ENCODE peak calls at places on chromosome 7, in seven cellular contexts. N is IMR-90, P is kidney epithelial cell, U is choroid plexus epithelial cell, H is glutamatergic neuron, J is fibroblast of the aortic adventitia, T is psoas muscle. M is an unnamed sample.

GRCh38 chr7:142349670-142350405 is 92.0 kb upstream of the PRSS58 start:
- DNase-seq in H (no peak), T (no peak), N (no peak), U (no peak), P (no peak), J (no peak), M (no peak)

GRCh38 chr7:155263522-155264197 is 34.0 kb upstream of the INSIG1 start:
- DNase-seq in H (no peak), T (no peak), J (no peak), N (no peak), U (no peak), P (no peak), M (no peak)

GRCh38 chr7:21507627-21508343 is 35.1 kb upstream of the DNAH11 start:
- DNase-seq in T (no peak), U (peak), H (peak), N (peak), J (peak), P (no peak), M (peak)

GRCh38 chr7:2299131-2299829 is 15.0 kb downstream of the SNX8 start:
- DNase-seq in P (no peak), H (no peak), J (peak), U (peak), N (peak), T (no peak), M (peak)

GRCh38 chr7:25815711-25816110 is 336.3 kb upstream of the NFE2L3 start:
- DNase-seq in T (no peak), U (no peak), N (no peak), P (no peak), H (no peak), J (no peak), M (no peak)

GRCh38 chr7:108000875-108001758 is 1.8 kb downstream of the LAMB1 start:
- DNase-seq in P (no peak), U (peak), H (peak), T (peak), J (peak), N (peak), M (peak)

GRCh38 chr7:130275826-130276291 is 9.2 kb downstream of the CPA2 start:
- DNase-seq in T (no peak), J (no peak), U (no peak), P (no peak), H (no peak), N (no peak), M (no peak)

GRCh38 chr7:69768986-69769595 is 170.8 kb downstream of the AUTS2 start:
- DNase-seq in P (no peak), J (peak), U (peak), H (no peak), N (no peak), T (no peak), M (no peak)

GRCh38 chr7:107678110-107678753 is 17.6 kb downstream of the SLC26A4 start:
- DNase-seq in U (no peak), H (no peak), P (no peak), N (no peak), J (no peak), T (no peak), M (no peak)

GRCh38 chr7:24113506-24113905 is 170.5 kb upstream of the NPY start:
- DNase-seq in T (no peak), H (no peak), U (no peak), P (no peak), N (no peak), J (no peak), M (no peak)

GRCh38 chr7:21886396-21886795 is 59.3 kb downstream of the CDCA7L start:
- DNase-seq in U (no peak), T (no peak), H (no peak), N (no peak), P (no peak), J (no peak), M (no peak)

GRCh38 chr7:129536323-129536722 is 34.0 kb downstream of the SMKR1 start:
- DNase-seq in J (no peak), P (no peak), H (no peak), T (no peak), U (no peak), N (no peak), M (no peak)

GRCh38 chr7:139542308-139543151 is 19.0 kb downstream of the CLEC2L start:
- DNase-seq in U (no peak), H (no peak), T (no peak), N (no peak), J (no peak), P (no peak), M (no peak)

GRCh38 chr7:2499719-2500430 is 19.7 kb upstream of the LFNG start:
- DNase-seq in U (no peak), J (no peak), N (no peak), H (no peak), T (no peak), P (no peak), M (no peak)

GRCh38 chr7:110852156-110852858 is 238.6 kb upstream of the LRRN3 start:
- DNase-seq in P (no peak), T (no peak), H (no peak), U (no peak), N (peak), J (peak), M (peak)
- TF ChIP-seq CTCF in P (no peak), T (no peak), H (no peak), U (no peak), N (no peak), J (no peak), M (no peak)

GRCh38 chr7:126698446-126698845 is 554.3 kb downstream of the GRM8 start:
- DNase-seq in T (no peak), N (no peak), H (no peak), P (peak), J (no peak), U (no peak), M (no peak)

GRCh38 chr7:126698909-126699308 is 553.8 kb downstream of the GRM8 start:
- DNase-seq in T (no peak), U (no peak), J (no peak), H (no peak), N (no peak), P (no peak), M (no peak)

GRCh38 chr7:126699707-126700106 is 553.0 kb downstream of the GRM8 start:
- DNase-seq in H (no peak), J (no peak), T (no peak), N (no peak), P (no peak), U (no peak), M (no peak)

GRCh38 chr7:126696639-126697038 is 556.1 kb downstream of the GRM8 start:
- DNase-seq in T (no peak), H (no peak), P (no peak), U (no peak), J (no peak), N (no peak), M (no peak)

DNA sequence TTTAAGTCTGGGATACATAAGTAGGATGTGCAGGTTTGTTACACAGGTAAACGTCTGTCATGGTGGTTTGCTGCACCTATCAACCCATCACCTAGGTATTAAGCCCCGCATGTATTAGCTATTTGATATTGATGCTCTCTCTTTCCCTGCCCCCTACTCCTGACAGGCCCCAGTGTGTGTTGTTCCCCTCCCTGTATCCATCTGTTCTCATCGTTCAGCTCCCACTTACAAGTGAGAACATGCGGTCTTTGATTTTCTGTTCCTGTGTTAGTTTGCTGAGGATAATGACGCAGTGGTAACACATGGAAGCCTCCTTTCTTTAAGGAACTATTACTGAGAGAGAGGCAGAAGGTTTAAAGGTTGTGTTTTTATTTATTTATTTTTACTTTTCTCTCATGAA is 556.5 kb downstream of the GRM8 start:
- DNase-seq in J (no peak), T (no peak), U (no peak), P (no peak), N (no peak), H (no peak), M (no peak)
- TF ChIP-seq CTCF in J (no peak), T (no peak), U (no peak), P (no peak), N (no peak), H (no peak), M (no peak)

DNA sequence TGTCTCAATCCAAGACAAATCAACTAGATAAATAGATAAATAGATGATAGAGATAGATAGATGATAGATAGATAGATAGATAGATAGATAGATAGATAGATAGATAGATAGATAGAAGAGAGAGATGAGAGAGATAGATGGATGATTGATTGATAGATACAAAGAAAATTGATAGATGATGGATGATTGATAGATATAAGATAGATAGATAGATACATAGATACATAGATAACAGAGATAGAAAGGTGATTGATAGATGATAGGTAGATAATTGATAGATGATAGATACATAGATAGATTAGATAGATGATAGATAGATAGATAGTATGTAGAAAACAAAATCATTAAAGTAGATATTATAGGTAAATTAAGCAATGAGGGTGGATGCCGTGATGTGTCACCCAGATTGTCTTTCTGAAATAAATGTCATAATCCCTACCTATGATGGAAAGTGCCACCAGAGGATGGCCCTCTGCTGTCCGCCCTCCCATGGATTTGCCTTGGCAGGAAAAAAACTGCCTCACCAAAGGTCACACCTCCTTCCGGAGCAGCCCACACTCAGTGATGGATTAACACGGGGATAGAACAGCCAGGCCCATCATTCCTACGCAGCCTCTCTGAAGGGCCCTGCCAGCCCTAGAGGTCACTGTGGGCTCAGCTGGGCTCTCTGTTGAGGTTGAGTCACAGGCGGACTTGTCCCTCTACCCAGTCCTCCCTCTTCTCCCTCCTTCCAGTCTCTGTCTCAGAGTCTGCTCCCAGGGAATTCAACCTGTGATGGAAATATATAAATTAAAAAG is 50.8 kb downstream of the KCNH2 start:
- DNase-seq in P (no peak), H (no peak), N (no peak), T (no peak), U (no peak), J (no peak), M (no peak)
- TF ChIP-seq CTCF in P (no peak), H (no peak), N (no peak), T (no peak), U (no peak), J (no peak), M (no peak)

GRCh38 chr7:34184466-34184865 is 279.1 kb downstream of the BMPER start:
- DNase-seq in N (peak), T (no peak), J (no peak), U (peak), P (no peak), H (no peak), M (peak)

GRCh38 chr7:34175837-34176236 is 270.5 kb downstream of the BMPER start:
- DNase-seq in P (no peak), H (no peak), J (no peak), U (no peak), N (no peak), T (no peak), M (no peak)

GRCh38 chr7:34181271-34181958 is 276.1 kb downstream of the BMPER start:
- DNase-seq in U (no peak), P (no peak), H (no peak), J (no peak), N (no peak), T (no peak), M (no peak)
- TF ChIP-seq CTCF in U (no peak), P (no peak), H (no peak), J (no peak), N (no peak), T (no peak), M (no peak)

GRCh38 chr7:140722254-140722653 is 25.7 kb downstream of the NDUFB2 start:
- DNase-seq in U (no peak), P (peak), T (no peak), H (no peak), J (no peak), N (no peak), M (no peak)

GRCh38 chr7:140724706-140725105 is 28.2 kb downstream of the NDUFB2 start:
- DNase-seq in J (no peak), N (no peak), U (no peak), H (no peak), T (no peak), P (no peak), M (no peak)

GRCh38 chr7:140723002-140723401 is 26.5 kb downstream of the NDUFB2 start:
- DNase-seq in J (no peak), P (no peak), U (no peak), T (no peak), N (no peak), H (no peak), M (no peak)

GRCh38 chr7:140723574-140723973 is 27.1 kb downstream of the NDUFB2 start:
- DNase-seq in P (no peak), N (no peak), U (no peak), J (no peak), T (no peak), H (no peak), M (no peak)

GRCh38 chr7:140726304-140726703 is 29.8 kb downstream of the NDUFB2 start:
- DNase-seq in N (peak), U (peak), H (no peak), P (no peak), J (peak), T (no peak), M (peak)
- TF ChIP-seq CTCF in N (peak), U (peak), H (no peak), P (peak), J (peak), T (no peak), M (peak)

GRCh38 chr7:85600425-85600824 is 413.6 kb upstream of the SEMA3D start:
- DNase-seq in U (peak), J (no peak), N (peak), H (peak), T (no peak), P (no peak), M (no peak)

GRCh38 chr7:85593355-85593754 is 406.5 kb upstream of the SEMA3D start:
- DNase-seq in J (no peak), N (no peak), P (no peak), T (peak), H (no peak), U (no peak), M (no peak)

GRCh38 chr7:85595639-85596268 is 408.9 kb upstream of the SEMA3D start:
- DNase-seq in J (peak), T (no peak), N (peak), H (no peak), P (no peak), U (peak), M (peak)
- TF ChIP-seq CTCF in J (no peak), T (no peak), N (no peak), H (no peak), P (no peak), U (no peak), M (no peak)

GRCh38 chr7:81604075-81604807 is 165.6 kb downstream of the HGF start:
- DNase-seq in T (no peak), N (peak), J (peak), U (peak), H (no peak), P (peak), M (no peak)
- TF ChIP-seq CTCF in T (no peak), N (no peak), J (no peak), U (no peak), H (no peak), P (no peak), M (no peak)

DNA sequence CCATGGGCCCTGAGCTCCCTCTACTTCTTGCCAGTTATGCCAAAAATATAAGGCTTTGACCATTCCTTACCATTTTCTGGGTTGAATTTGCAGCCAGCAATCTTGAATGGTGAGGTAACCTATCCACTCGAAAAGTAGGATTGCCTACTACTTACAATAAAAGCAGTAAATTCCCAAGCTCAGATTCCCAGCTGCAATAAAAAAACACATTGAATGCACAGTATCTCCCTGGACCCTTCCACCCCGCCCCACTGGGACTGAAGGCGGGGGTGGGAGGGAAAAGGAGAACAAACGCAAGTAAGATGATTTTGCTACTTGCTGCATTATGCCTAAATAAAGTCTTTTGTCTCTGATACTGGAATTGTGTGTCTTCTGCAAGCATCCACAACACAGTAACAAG is 301.9 kb downstream of the HGF start:
- DNase-seq in T (no peak), N (no peak), H (no peak), J (no peak), P (no peak), U (no peak), M (no peak)
- TF ChIP-seq CTCF in T (no peak), N (no peak), H (no peak), J (no peak), P (no peak), U (no peak), M (no peak)

DNA sequence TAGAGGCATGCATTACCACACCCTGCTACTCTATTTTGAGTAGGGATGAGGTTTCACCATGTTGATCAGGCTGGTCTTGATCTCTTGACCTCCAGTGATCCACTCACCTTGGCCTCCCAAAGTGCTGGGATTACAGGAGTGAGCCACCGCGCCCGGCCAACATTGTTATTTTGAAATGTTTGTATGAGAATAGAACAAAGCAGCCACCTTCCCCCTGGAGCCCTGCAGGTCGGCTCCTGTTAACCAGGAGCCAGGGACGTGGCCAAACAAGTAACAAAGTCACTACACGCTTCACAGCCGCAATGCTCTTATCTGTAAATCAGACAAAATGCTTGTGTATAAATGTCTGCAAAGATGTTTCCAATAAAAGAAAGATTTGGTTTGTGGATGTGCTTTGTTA is 295.4 kb downstream of the CNTNAP2 start:
- DNase-seq in H (no peak), J (no peak), T (no peak), U (no peak), N (no peak), P (no peak), M (no peak)
- TF ChIP-seq CTCF in H (no peak), J (no peak), T (no peak), U (no peak), N (no peak), P (no peak), M (no peak)

M was measured in HFFc6.